ENCODE peak calls at places on chromosome 1, in five cellular contexts. X is A549, N is HCT116, H is Panc1, L is HL-60. C is an unnamed sample.

GRCh38 chr1:98210064-98210463 is 289.2 kb upstream of the DPYD start:
- DNase-seq in X (peak), N (no peak), H (no peak), L (no peak), C (no peak)

GRCh38 chr1:54937469-54937868 is 43.0 kb upstream of the TMEM61 start:
- DNase-seq in H (no peak), X (no peak), N (no peak), L (no peak), C (no peak)

GRCh38 chr1:15123298-15123697 is 30.2 kb upstream of the TMEM51 start:
- DNase-seq in X (no peak), H (no peak), N (no peak), L (no peak), C (no peak)

GRCh38 chr1:15181564-15181963 is 28.0 kb downstream of the TMEM51 start:
- DNase-seq in X (no peak), H (no peak), L (no peak), N (no peak), C (no peak)

GRCh38 chr1:21590116-21590905 is 78.8 kb downstream of the RAP1GAP start:
- DNase-seq in N (no peak), X (no peak), L (peak), H (no peak), C (no peak)

GRCh38 chr1:10193340-10193739 is 17.0 kb upstream of the KIF1B start:
- DNase-seq in H (no peak), L (no peak), N (no peak), X (no peak), C (no peak)

GRCh38 chr1:24385160-24385939 is 28.2 kb downstream of the STPG1 start:
- DNase-seq in X (peak), N (no peak), H (no peak), L (no peak), C (peak)

GRCh38 chr1:185996211-185996610 is 262.0 kb downstream of the HMCN1 start:
- DNase-seq in H (no peak), N (no peak), X (no peak), L (no peak), C (no peak)

GRCh38 chr1:174966000-174966572 is 33.7 kb upstream of the CACYBP start:
- DNase-seq in H (no peak), N (no peak), L (no peak), X (no peak), C (no peak)

GRCh38 chr1:21573971-21574458 is 64.8 kb downstream of the ALPL start:
- DNase-seq in L (peak), H (no peak), X (peak), N (peak), C (peak)

GRCh38 chr1:18597159-18598042 is 33.2 kb upstream of the PAX7 start:
- DNase-seq in L (peak), X (peak), H (no peak), N (no peak), C (peak)

GRCh38 chr1:60280256-60280655 is 206.7 kb upstream of the C1orf87 start:
- DNase-seq in N (no peak), H (no peak), X (no peak), L (no peak), C (no peak)

GRCh38 chr1:85502171-85502570 is 37.2 kb upstream of the DDAH1 start:
- DNase-seq in X (no peak), N (no peak), L (no peak), H (no peak), C (no peak)

GRCh38 chr1:21217812-21218596 is 41.3 kb upstream of the EIF4G3 start:
- DNase-seq in N (no peak), X (peak), L (peak), H (no peak), C (peak)

GRCh38 chr1:44276006-44276405 is 62.7 kb downstream of the DMAP1 start:
- DNase-seq in N (no peak), H (no peak), L (peak), X (no peak), C (no peak)

GRCh38 chr1:40386796-40387195 is 13.3 kb downstream of the SMAP2 start:
- DNase-seq in N (no peak), X (no peak), H (no peak), L (no peak), C (no peak)

GRCh38 chr1:40384887-40385286 is 11.4 kb downstream of the SMAP2 start:
- DNase-seq in H (no peak), X (no peak), L (no peak), N (no peak), C (no peak)

GRCh38 chr1:40384413-40384762 is 10.9 kb downstream of the SMAP2 start:
- DNase-seq in N (no peak), H (no peak), X (no peak), L (no peak), C (no peak)

GRCh38 chr1:40386311-40386778 is 12.8 kb downstream of the SMAP2 start:
- DNase-seq in N (no peak), L (no peak), H (no peak), X (no peak), C (no peak)

GRCh38 chr1:40385437-40386310 is 12.1 kb downstream of the SMAP2 start:
- DNase-seq in N (no peak), L (peak), X (no peak), H (no peak), C (no peak)
- TF ChIP-seq REST in N (no peak), L (no peak), X (no peak), H (no peak), C (no peak)

GRCh38 chr1:152533327-152533938 is 19.2 kb downstream of the CRCT1 start:
- DNase-seq in X (peak), N (peak), H (peak), L (peak), C (peak)
- TF ChIP-seq REST in X (no peak), N (no peak), H (no peak), L (no peak), C (no peak)

DNA sequence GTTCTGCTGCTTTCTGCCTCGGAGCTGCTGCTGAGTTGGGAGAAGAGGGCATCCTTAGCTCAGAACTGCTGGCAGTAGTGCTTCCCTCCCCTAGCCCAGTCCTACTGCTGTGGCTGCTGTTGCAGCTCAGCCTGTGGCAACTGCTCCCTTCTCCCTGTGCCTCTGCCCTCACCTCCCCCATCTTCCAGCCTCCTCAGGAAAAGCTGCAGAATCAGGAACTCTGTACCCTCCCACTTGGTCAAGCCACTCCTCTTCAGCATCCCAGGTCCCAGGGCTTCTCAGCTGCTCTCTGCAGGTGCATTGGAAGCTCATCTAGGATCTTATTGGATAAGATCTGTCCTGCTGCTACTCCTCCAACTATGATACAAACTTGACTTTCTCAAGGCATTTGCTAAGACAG is 316.7 kb downstream of the BRINP2 start:
- DNase-seq in L (no peak), N (no peak), X (no peak), H (no peak), C (no peak)
- TF ChIP-seq REST in L (no peak), N (no peak), X (no peak), H (no peak), C (no peak)

GRCh38 chr1:77687519-77687906 is 5.1 kb upstream of the ZZZ3 start:
- DNase-seq in H (no peak), N (peak), X (peak), L (no peak), C (no peak)
- TF ChIP-seq REST in H (no peak), N (no peak), X (no peak), L (no peak), C (no peak)

GRCh38 chr1:30929944-30930525 is 21.5 kb upstream of the SDC3 start:
- DNase-seq in N (no peak), L (no peak), H (no peak), X (no peak), C (no peak)
- TF ChIP-seq REST in N (no peak), L (no peak), H (no peak), X (no peak), C (no peak)

GRCh38 chr1:53918343-53918742 is 24.4 kb downstream of the DIO1 start:
- DNase-seq in N (no peak), X (no peak), H (no peak), L (no peak), C (peak)

GRCh38 chr1:53919675-53920066 is 25.7 kb downstream of the DIO1 start:
- DNase-seq in N (no peak), L (no peak), H (no peak), X (no peak), C (no peak)
- TF ChIP-seq REST in N (no peak), L (no peak), H (no peak), X (no peak), C (no peak)